ENCODE peak calls at places on chromosomes 1 and 21, in eight cellular contexts. One of them, this sample, is unnamed.

GRCh38 chr1:204178487-204179281 is 12.5 kb upstream of the REN start:
- DNase-seq in neural crest cell: no peak
- DNase-seq in ovary: peak
- DNase-seq in uterus: no peak
- DNase-seq in spleen: peak
- DNase-seq in CD8-positive, alpha-beta T cell: no peak
- DNase-seq in GM23338: no peak
- DNase-seq in mammary epithelial cell: no peak
- DNase-seq in this sample: no peak

GRCh38 chr1:233412812-233413211 is 85.3 kb downstream of the MAP3K21 start:
- DNase-seq in GM23338: no peak
- DNase-seq in spleen: no peak
- DNase-seq in ovary: no peak
- DNase-seq in neural crest cell: no peak
- DNase-seq in mammary epithelial cell: peak
- DNase-seq in CD8-positive, alpha-beta T cell: no peak
- DNase-seq in uterus: no peak
- DNase-seq in this sample: no peak

GRCh38 chr21:43292866-43293142 is 124.0 kb downstream of the CRYAA start:
- DNase-seq in GM23338: no peak
- DNase-seq in mammary epithelial cell: no peak
- DNase-seq in spleen: no peak
- DNase-seq in uterus: no peak
- DNase-seq in neural crest cell: no peak
- DNase-seq in CD8-positive, alpha-beta T cell: no peak
- DNase-seq in ovary: no peak
- DNase-seq in this sample: no peak

GRCh38 chr1:82052563-82052962 is 251.8 kb downstream of the ADGRL2 start:
- DNase-seq in spleen: no peak
- DNase-seq in mammary epithelial cell: no peak
- DNase-seq in ovary: no peak
- DNase-seq in CD8-positive, alpha-beta T cell: no peak
- DNase-seq in GM23338: no peak
- DNase-seq in uterus: no peak
- DNase-seq in neural crest cell: no peak
- DNase-seq in this sample: no peak

GRCh38 chr1:159122005-159122621 is 45.5 kb upstream of the AIM2 start:
- DNase-seq in ovary: no peak
- DNase-seq in GM23338: no peak
- DNase-seq in neural crest cell: no peak
- DNase-seq in spleen: no peak
- DNase-seq in uterus: no peak
- DNase-seq in mammary epithelial cell: peak
- DNase-seq in CD8-positive, alpha-beta T cell: no peak
- DNase-seq in this sample: no peak

GRCh38 chr21:42319368-42319767 is 4.2 kb upstream of the TFF3 start:
- DNase-seq in GM23338: no peak
- DNase-seq in spleen: peak
- DNase-seq in mammary epithelial cell: no peak
- DNase-seq in uterus: no peak
- DNase-seq in neural crest cell: no peak
- DNase-seq in ovary: no peak
- DNase-seq in CD8-positive, alpha-beta T cell: no peak
- DNase-seq in this sample: no peak

GRCh38 chr1:195047778-195048177 is 1560.5 kb downstream of the KCNT2 start:
- DNase-seq in CD8-positive, alpha-beta T cell: no peak
- DNase-seq in GM23338: no peak
- DNase-seq in ovary: no peak
- DNase-seq in uterus: no peak
- DNase-seq in mammary epithelial cell: no peak
- DNase-seq in neural crest cell: no peak
- DNase-seq in spleen: no peak
- DNase-seq in this sample: no peak

GRCh38 chr1:34127006-34128000 is 37.7 kb downstream of the CSMD2 start:
- DNase-seq in mammary epithelial cell: no peak
- DNase-seq in ovary: no peak
- DNase-seq in spleen: no peak
- DNase-seq in uterus: no peak
- DNase-seq in GM23338: no peak
- DNase-seq in neural crest cell: no peak
- DNase-seq in CD8-positive, alpha-beta T cell: no peak
- DNase-seq in this sample: no peak

GRCh38 chr1:44905276-44905675 is 62.2 kb upstream of the PTCH2 start:
- DNase-seq in mammary epithelial cell: no peak
- DNase-seq in spleen: no peak
- DNase-seq in CD8-positive, alpha-beta T cell: no peak
- DNase-seq in ovary: no peak
- DNase-seq in GM23338: no peak
- DNase-seq in neural crest cell: no peak
- DNase-seq in uterus: no peak
- DNase-seq in this sample: no peak

GRCh38 chr1:109828756-109829505 is 65.2 kb upstream of the EPS8L3 start:
- DNase-seq in ovary: no peak
- DNase-seq in uterus: no peak
- DNase-seq in neural crest cell: no peak
- DNase-seq in mammary epithelial cell: peak
- DNase-seq in GM23338: no peak
- DNase-seq in spleen: no peak
- DNase-seq in CD8-positive, alpha-beta T cell: no peak
- DNase-seq in this sample: no peak

GRCh38 chr1:111977378-111977777 is 12.1 kb downstream of the KCND3 start:
- DNase-seq in mammary epithelial cell: no peak
- DNase-seq in spleen: no peak
- DNase-seq in ovary: no peak
- DNase-seq in neural crest cell: no peak
- DNase-seq in uterus: no peak
- DNase-seq in GM23338: no peak
- DNase-seq in CD8-positive, alpha-beta T cell: no peak
- DNase-seq in this sample: no peak

GRCh38 chr1:7538849-7539771 is 232.0 kb upstream of the VAMP3 start:
- DNase-seq in GM23338: no peak
- DNase-seq in uterus: no peak
- DNase-seq in CD8-positive, alpha-beta T cell: no peak
- DNase-seq in ovary: no peak
- DNase-seq in spleen: peak
- DNase-seq in neural crest cell: no peak
- DNase-seq in mammary epithelial cell: no peak
- DNase-seq in this sample: no peak
- TF ChIP-seq CTCF in GM23338: peak
- TF ChIP-seq CTCF in uterus: no peak
- TF ChIP-seq CTCF in CD8-positive, alpha-beta T cell: no peak
- TF ChIP-seq CTCF in ovary: no peak
- TF ChIP-seq CTCF in spleen: no peak
- TF ChIP-seq CTCF in neural crest cell: no peak
- TF ChIP-seq CTCF in mammary epithelial cell: no peak
- TF ChIP-seq CTCF in this sample: no peak

GRCh38 chr21:32073190-32073589 is 200.4 kb downstream of the HUNK start:
- DNase-seq in ovary: no peak
- DNase-seq in CD8-positive, alpha-beta T cell: no peak
- DNase-seq in neural crest cell: no peak
- DNase-seq in GM23338: no peak
- DNase-seq in uterus: no peak
- DNase-seq in mammary epithelial cell: no peak
- DNase-seq in spleen: no peak
- DNase-seq in this sample: no peak

GRCh38 chr21:32073593-32073992 is 200.8 kb downstream of the HUNK start:
- DNase-seq in uterus: no peak
- DNase-seq in CD8-positive, alpha-beta T cell: no peak
- DNase-seq in GM23338: no peak
- DNase-seq in mammary epithelial cell: no peak
- DNase-seq in ovary: no peak
- DNase-seq in neural crest cell: no peak
- DNase-seq in spleen: no peak
- DNase-seq in this sample: no peak

GRCh38 chr21:32065654-32066053 is 192.8 kb downstream of the HUNK start:
- DNase-seq in ovary: no peak
- DNase-seq in spleen: no peak
- DNase-seq in uterus: no peak
- DNase-seq in CD8-positive, alpha-beta T cell: no peak
- DNase-seq in GM23338: no peak
- DNase-seq in neural crest cell: no peak
- DNase-seq in mammary epithelial cell: no peak
- DNase-seq in this sample: no peak

GRCh38 chr21:32070693-32071330 is 198.0 kb downstream of the HUNK start:
- DNase-seq in GM23338: no peak
- DNase-seq in CD8-positive, alpha-beta T cell: no peak
- DNase-seq in spleen: no peak
- DNase-seq in neural crest cell: no peak
- DNase-seq in ovary: no peak
- DNase-seq in mammary epithelial cell: no peak
- DNase-seq in uterus: no peak
- DNase-seq in this sample: no peak
- TF ChIP-seq CTCF in GM23338: no peak
- TF ChIP-seq CTCF in CD8-positive, alpha-beta T cell: no peak
- TF ChIP-seq CTCF in spleen: no peak
- TF ChIP-seq CTCF in neural crest cell: no peak
- TF ChIP-seq CTCF in ovary: no peak
- TF ChIP-seq CTCF in mammary epithelial cell: no peak
- TF ChIP-seq CTCF in uterus: no peak
- TF ChIP-seq CTCF in this sample: no peak

DNA sequence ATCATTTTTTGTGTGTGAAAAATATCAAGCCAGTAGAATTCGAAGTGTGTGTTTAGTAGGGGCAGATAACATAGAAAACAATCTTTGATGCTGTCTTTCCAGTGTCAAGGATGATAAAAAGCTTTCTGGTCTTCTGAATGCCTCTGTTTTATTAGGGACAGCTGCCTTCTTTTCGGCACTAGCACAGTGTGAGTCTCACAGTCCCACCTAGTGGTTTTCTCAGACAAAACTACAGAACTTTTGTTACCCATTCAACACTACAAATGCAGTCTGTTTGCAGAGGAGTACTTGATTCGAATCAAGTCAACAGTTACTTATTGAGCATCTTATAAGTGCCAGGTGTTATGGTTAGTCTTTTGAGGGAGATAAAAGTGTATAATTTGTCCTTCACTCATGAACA is 30.6 kb upstream of the MCOLN3 start:
- DNase-seq in mammary epithelial cell: no peak
- DNase-seq in CD8-positive, alpha-beta T cell: no peak
- DNase-seq in uterus: no peak
- DNase-seq in ovary: no peak
- DNase-seq in GM23338: peak
- DNase-seq in spleen: no peak
- DNase-seq in neural crest cell: no peak
- DNase-seq in this sample: no peak
- TF ChIP-seq CTCF in mammary epithelial cell: no peak
- TF ChIP-seq CTCF in CD8-positive, alpha-beta T cell: no peak
- TF ChIP-seq CTCF in uterus: no peak
- TF ChIP-seq CTCF in ovary: no peak
- TF ChIP-seq CTCF in GM23338: peak
- TF ChIP-seq CTCF in spleen: no peak
- TF ChIP-seq CTCF in neural crest cell: peak
- TF ChIP-seq CTCF in this sample: no peak

DNA sequence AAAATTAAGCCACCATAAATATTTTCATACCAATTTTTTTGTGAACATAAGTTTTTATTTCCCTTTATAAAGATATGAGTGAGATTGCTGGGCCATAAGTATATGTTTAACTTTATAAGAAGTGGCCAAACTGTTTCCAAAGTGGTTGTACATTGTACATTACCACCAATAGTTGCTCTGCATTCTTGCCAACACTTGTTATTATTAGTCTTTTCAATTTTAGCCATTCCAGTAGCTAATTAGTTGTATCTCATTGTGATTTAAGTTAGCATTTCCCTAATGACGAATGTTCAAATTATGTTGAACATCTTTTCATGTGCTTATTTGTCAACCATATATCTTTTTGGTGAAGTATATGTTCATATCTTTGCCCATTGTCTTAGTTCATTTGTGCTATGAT is 64.0 kb upstream of the DNAH14 start:
- DNase-seq in ovary: no peak
- DNase-seq in uterus: no peak
- DNase-seq in spleen: no peak
- DNase-seq in mammary epithelial cell: no peak
- DNase-seq in CD8-positive, alpha-beta T cell: no peak
- DNase-seq in neural crest cell: no peak
- DNase-seq in GM23338: no peak
- DNase-seq in this sample: no peak
- TF ChIP-seq CTCF in ovary: no peak
- TF ChIP-seq CTCF in uterus: no peak
- TF ChIP-seq CTCF in spleen: no peak
- TF ChIP-seq CTCF in mammary epithelial cell: no peak
- TF ChIP-seq CTCF in CD8-positive, alpha-beta T cell: no peak
- TF ChIP-seq CTCF in neural crest cell: no peak
- TF ChIP-seq CTCF in GM23338: no peak
- TF ChIP-seq CTCF in this sample: no peak

GRCh38 chr1:177665935-177666334 is 303.9 kb downstream of the SEC16B start:
- DNase-seq in spleen: no peak
- DNase-seq in GM23338: no peak
- DNase-seq in uterus: no peak
- DNase-seq in mammary epithelial cell: no peak
- DNase-seq in ovary: no peak
- DNase-seq in CD8-positive, alpha-beta T cell: no peak
- DNase-seq in neural crest cell: no peak
- DNase-seq in this sample: no peak

GRCh38 chr1:177656598-177656997 is 313.3 kb downstream of the SEC16B start:
- DNase-seq in spleen: no peak
- DNase-seq in uterus: no peak
- DNase-seq in GM23338: no peak
- DNase-seq in mammary epithelial cell: no peak
- DNase-seq in neural crest cell: no peak
- DNase-seq in ovary: no peak
- DNase-seq in CD8-positive, alpha-beta T cell: no peak
- DNase-seq in this sample: no peak

GRCh38 chr1:177659259-177659658 is 310.6 kb downstream of the SEC16B start:
- DNase-seq in spleen: no peak
- DNase-seq in GM23338: no peak
- DNase-seq in CD8-positive, alpha-beta T cell: no peak
- DNase-seq in mammary epithelial cell: no peak
- DNase-seq in neural crest cell: no peak
- DNase-seq in ovary: no peak
- DNase-seq in uterus: no peak
- DNase-seq in this sample: no peak

GRCh38 chr1:177660188-177660587 is 309.7 kb downstream of the SEC16B start:
- DNase-seq in CD8-positive, alpha-beta T cell: no peak
- DNase-seq in spleen: no peak
- DNase-seq in GM23338: no peak
- DNase-seq in neural crest cell: no peak
- DNase-seq in mammary epithelial cell: no peak
- DNase-seq in uterus: no peak
- DNase-seq in ovary: no peak
- DNase-seq in this sample: no peak
- TF ChIP-seq CTCF in CD8-positive, alpha-beta T cell: no peak
- TF ChIP-seq CTCF in spleen: no peak
- TF ChIP-seq CTCF in GM23338: no peak
- TF ChIP-seq CTCF in neural crest cell: no peak
- TF ChIP-seq CTCF in mammary epithelial cell: no peak
- TF ChIP-seq CTCF in uterus: no peak
- TF ChIP-seq CTCF in ovary: no peak
- TF ChIP-seq CTCF in this sample: no peak